ENCODE peak calls at places on chromosomes 1 and 21, in eight cellular contexts. Z, W, V, U, G, J, K and F are unnamed samples.
A peak's percentile ranks its signal among the peaks of the same experiment; 100 is the strongest.

GRCh38 chr1:66532798-66533783 is 862 bp upstream of the SGIP1 start:
- DNase-seq in Z (no peak), W (no peak), V (peak; percentile 98), U (peak; percentile 62), G (no peak), J (no peak), K (peak; percentile 53), F (peak; percentile 58)

GRCh38 chr1:209215826-209216225 is 367.7 kb upstream of the CAMK1G start:
- DNase-seq in Z (no peak), W (no peak), V (no peak), U (no peak), G (no peak), J (no peak), K (no peak), F (no peak)

GRCh38 chr1:110505596-110505995 is 13.4 kb downstream of the KCNA10 start:
- DNase-seq in Z (no peak), W (no peak), V (no peak), U (no peak), G (no peak), J (no peak), K (no peak), F (no peak)

GRCh38 chr21:42337830-42338729 is 12.7 kb downstream of the TFF2 start:
- DNase-seq in Z (peak; percentile 70), W (peak; percentile 5), V (peak; percentile 35), U (peak; percentile 89), G (peak; percentile 73), J (no peak), K (peak; percentile 55), F (peak; percentile 90)

GRCh38 chr1:32273389-32274208 is 18.3 kb upstream of the HDAC1 start:
- DNase-seq in Z (peak; percentile 63), W (no peak), V (peak; percentile 9), U (peak; percentile 77), G (peak; percentile 69), J (no peak), K (no peak), F (peak; percentile 79)

GRCh38 chr21:34365794-34366193 is 2.0 kb downstream of the KCNE2 start:
- DNase-seq in Z (peak; percentile 17), W (no peak), V (no peak), U (peak; percentile 24), G (no peak), J (no peak), K (no peak), F (no peak)

GRCh38 chr1:181089017-181089776 is 697 bp downstream of the IER5 start:
- DNase-seq in Z (no peak), W (no peak), V (no peak), U (no peak), G (peak; percentile 66), J (no peak), K (peak; percentile 73), F (no peak)

GRCh38 chr1:29853716-29854330 is 617.5 kb downstream of the PTPRU start:
- DNase-seq in Z (no peak), W (no peak), V (no peak), U (no peak), G (no peak), J (no peak), K (no peak), F (no peak)

DNA sequence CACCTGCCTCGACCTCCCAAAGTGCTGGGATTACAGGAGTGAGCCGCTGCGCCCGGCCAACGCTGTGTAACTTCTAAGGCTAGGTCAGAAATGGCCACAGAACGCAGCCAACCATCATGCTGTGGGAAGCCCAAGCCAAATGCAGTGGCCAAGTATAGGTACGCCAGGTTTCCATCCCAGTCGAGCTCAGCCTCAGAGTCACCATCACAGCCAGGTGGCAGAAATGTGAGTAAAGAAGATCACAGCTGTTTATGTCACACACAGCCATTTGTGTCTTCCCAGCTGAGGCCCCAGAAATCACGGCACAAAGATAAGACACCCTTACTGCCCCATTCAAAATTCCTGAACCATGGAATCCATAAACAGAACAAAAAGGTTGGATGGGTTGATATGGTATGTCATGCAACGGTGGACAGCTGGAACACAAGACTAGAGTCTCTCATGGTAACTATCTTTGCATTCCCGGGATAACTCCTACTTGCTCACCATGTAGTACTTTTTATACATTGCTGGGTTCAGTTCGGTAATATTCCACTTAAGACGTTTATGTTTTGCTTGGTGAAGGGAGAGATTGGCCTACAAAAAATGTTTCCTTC is 84.3 kb downstream of the SLC45A1 start:
- DNase-seq in Z (no peak), W (no peak), V (no peak), U (no peak), G (no peak), J (no peak), K (no peak), F (no peak)
- TF ChIP-seq USF2 in Z (no peak), W (no peak), V (no peak), U (no peak), G (no peak), J (no peak), K (no peak), F (no peak)

GRCh38 chr1:13801232-13801631 is 101.2 kb downstream of the PRDM2 start:
- DNase-seq in Z (no peak), W (no peak), V (no peak), U (no peak), G (no peak), J (no peak), K (no peak), F (no peak)

GRCh38 chr1:13798120-13798519 is 98.1 kb downstream of the PRDM2 start:
- DNase-seq in Z (no peak), W (no peak), V (no peak), U (no peak), G (no peak), J (no peak), K (no peak), F (no peak)

GRCh38 chr1:13797397-13797796 is 97.4 kb downstream of the PRDM2 start:
- DNase-seq in Z (no peak), W (no peak), V (no peak), U (no peak), G (no peak), J (no peak), K (no peak), F (no peak)

GRCh38 chr1:13801711-13802486 is 101.9 kb downstream of the PRDM2 start:
- DNase-seq in Z (no peak), W (no peak), V (no peak), U (no peak), G (peak; percentile 42), J (no peak), K (no peak), F (no peak)

DNA sequence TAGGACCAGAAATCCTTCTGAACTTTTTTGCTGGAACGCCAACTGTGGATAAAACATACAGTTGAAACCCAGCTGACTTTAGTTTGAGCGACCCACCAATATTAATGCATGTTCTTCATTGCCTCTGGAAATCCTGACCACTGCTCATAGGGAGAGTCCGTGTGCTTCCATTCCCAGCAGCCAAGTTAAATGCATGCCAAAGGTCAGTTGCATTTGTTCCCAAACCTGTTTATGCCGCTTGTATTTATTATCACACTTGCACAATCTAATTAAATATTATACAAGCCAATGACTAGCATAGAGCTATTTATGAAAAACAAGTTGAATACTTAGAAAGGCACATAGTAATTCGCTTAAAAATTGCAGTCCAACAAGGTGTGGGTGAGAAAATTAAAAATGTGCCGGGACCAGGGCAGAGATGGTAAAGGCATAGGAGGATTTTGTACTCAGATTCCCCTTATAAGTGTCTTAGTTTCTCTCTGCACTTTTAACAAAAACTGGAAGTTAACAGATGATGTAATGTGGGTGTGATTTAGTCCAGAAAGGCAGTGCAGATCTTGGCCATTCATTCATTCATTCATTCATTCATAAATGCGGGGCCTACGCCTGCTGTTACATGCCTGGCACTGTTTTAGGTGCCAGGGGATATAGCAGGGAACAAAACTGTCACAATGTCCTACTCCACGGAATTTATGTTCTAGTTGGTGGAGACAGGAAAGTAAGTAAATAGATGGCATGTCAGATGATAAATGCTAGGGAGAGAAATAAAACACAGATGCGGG is 99.7 kb downstream of the PRDM2 start:
- DNase-seq in Z (no peak), W (no peak), V (no peak), U (no peak), G (no peak), J (no peak), K (no peak), F (no peak)
- TF ChIP-seq USF2 in Z (no peak), W (no peak), V (no peak), U (no peak), G (no peak), J (no peak), K (no peak), F (no peak)

GRCh38 chr1:226656201-226656600 is 82.9 kb downstream of the ITPKB start:
- DNase-seq in Z (no peak), W (no peak), V (no peak), U (no peak), G (no peak), J (no peak), K (no peak), F (no peak)

GRCh38 chr1:226654046-226654445 is 85.0 kb downstream of the ITPKB start:
- DNase-seq in Z (peak; percentile 17), W (no peak), V (peak; percentile 54), U (no peak), G (no peak), J (no peak), K (no peak), F (peak; percentile 43)

GRCh38 chr1:226656601-226657277 is 82.3 kb downstream of the ITPKB start:
- DNase-seq in Z (no peak), W (no peak), V (peak; percentile 92), U (no peak), G (no peak), J (no peak), K (peak; percentile 68), F (no peak)

GRCh38 chr1:226654508-226655124 is 84.5 kb downstream of the ITPKB start:
- DNase-seq in Z (no peak), W (no peak), V (no peak), U (no peak), G (no peak), J (no peak), K (no peak), F (no peak)

GRCh38 chr1:226655251-226656163 is 83.6 kb downstream of the ITPKB start:
- DNase-seq in Z (no peak), W (no peak), V (no peak), U (no peak), G (no peak), J (no peak), K (no peak), F (peak; percentile 52)
- TF ChIP-seq USF2 in Z (no peak), W (no peak), V (no peak), U (no peak), G (no peak), J (no peak), K (no peak), F (no peak)

GRCh38 chr1:248343451-248343850 is 5.1 kb upstream of the OR14C36 start:
- DNase-seq in Z (no peak), W (no peak), V (no peak), U (no peak), G (no peak), J (no peak), K (no peak), F (no peak)

GRCh38 chr1:248348475-248348874 is at the start of gene OR14C36:
- DNase-seq in Z (no peak), W (no peak), V (no peak), U (no peak), G (no peak), J (no peak), K (no peak), F (no peak)
- TF ChIP-seq USF2 in Z (no peak), W (no peak), V (no peak), U (no peak), G (no peak), J (no peak), K (no peak), F (no peak)

GRCh38 chr1:24248859-24249258 is 61.8 kb upstream of the IFNLR1 start:
- DNase-seq in Z (no peak), W (no peak), V (no peak), U (no peak), G (no peak), J (no peak), K (no peak), F (no peak)
- TF ChIP-seq USF2 in Z (no peak), W (no peak), V (no peak), U (peak; percentile 58), G (peak; percentile 83), J (no peak), K (no peak), F (peak; percentile 89)